ENCODE peak calls at places on chromosomes 11 and 22, in five cellular contexts. I, V, G, B and H are unnamed samples.

GRCh38 chr11:69009441-69010211 is 3.4 kb downstream of the MRGPRF start:
- DNase-seq in I (peak), G (no peak), B (no peak), V (peak), H (no peak)

GRCh38 chr11:70419307-70420007 is 21.1 kb downstream of the CTTN start:
- DNase-seq in G (no peak), B (no peak), I (no peak), V (no peak), H (no peak)

GRCh38 chr11:70517203-70517602 is 118.9 kb downstream of the CTTN start:
- DNase-seq in V (no peak), B (no peak), I (no peak), G (no peak), H (no peak)

GRCh38 chr11:4748435-4748834 is 21.3 kb downstream of the OR51F1 start:
- DNase-seq in V (no peak), B (no peak), I (no peak), G (peak), H (no peak)

GRCh38 chr11:20512869-20513268 is 86.5 kb upstream of the SLC6A5 start:
- DNase-seq in V (no peak), B (no peak), G (no peak), I (no peak), H (no peak)

GRCh38 chr11:9090488-9091043 is 833 bp downstream of the SCUBE2 start:
- DNase-seq in V (no peak), I (peak), G (no peak), B (no peak), H (peak)

GRCh38 chr11:1854949-1855885 is 2.3 kb downstream of the LSP1 start:
- DNase-seq in V (no peak), G (no peak), I (no peak), B (no peak), H (peak)

GRCh38 chr11:12174145-12175143 is 64.1 kb downstream of the MICAL2 start:
- DNase-seq in B (peak), G (peak), I (peak), V (no peak), H (peak)

GRCh38 chr11:79174045-79175008 is 266.5 kb downstream of the TENM4 start:
- DNase-seq in B (peak), I (peak), G (peak), V (no peak), H (no peak)

GRCh38 chr11:85762226-85762625 is 48.7 kb downstream of the SYTL2 start:
- DNase-seq in V (no peak), I (peak), G (peak), B (no peak), H (no peak)

GRCh38 chr22:19085233-19086043 is 36.8 kb downstream of the DGCR2 start:
- DNase-seq in G (peak), V (no peak), B (peak), I (peak), H (peak)
- TF ChIP-seq CTCF in G (peak), V (no peak), B (peak), I (peak), H (peak)

GRCh38 chr11:66068923-66069714 is 953 bp upstream of the PACS1 start:
- DNase-seq in V (no peak), B (peak), G (peak), I (peak), H (peak)
- TF ChIP-seq CTCF in V (no peak), B (peak), G (peak), I (no peak), H (peak)

DNA sequence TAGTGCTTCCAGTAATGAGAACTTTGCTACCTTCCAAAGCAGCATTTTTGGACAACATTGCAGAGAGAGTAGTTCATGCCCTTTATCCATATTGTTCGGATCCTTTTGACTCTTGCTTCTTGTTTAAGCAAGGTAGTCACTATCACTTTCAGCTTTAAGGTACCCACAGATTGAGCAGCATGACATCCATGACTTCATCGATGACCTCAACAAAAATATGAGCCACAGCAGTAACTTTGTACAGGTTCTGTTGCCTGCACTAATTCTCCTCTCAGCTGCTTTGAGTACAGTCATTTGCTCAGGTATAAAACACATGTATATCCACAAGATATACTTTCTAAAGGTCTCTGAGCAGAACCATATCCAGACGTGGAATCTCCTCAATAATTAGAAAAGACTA is 546.3 kb downstream of the SOX6 start:
- DNase-seq in I (no peak), B (no peak), V (no peak), G (no peak), H (no peak)
- TF ChIP-seq CTCF in I (no peak), B (no peak), V (no peak), G (no peak), H (no peak)

GRCh38 chr11:125938418-125938817 is 7.4 kb upstream of the VSIG10L2 start:
- DNase-seq in B (no peak), I (no peak), V (no peak), G (no peak), H (no peak)
- TF ChIP-seq CTCF in B (no peak), I (no peak), V (no peak), G (no peak), H (no peak)

GRCh38 chr11:115984228-115984627 is 480.0 kb upstream of the CADM1 start:
- DNase-seq in I (no peak), B (no peak), V (no peak), G (no peak), H (no peak)
- TF ChIP-seq CTCF in I (no peak), B (no peak), V (no peak), G (no peak), H (no peak)

DNA sequence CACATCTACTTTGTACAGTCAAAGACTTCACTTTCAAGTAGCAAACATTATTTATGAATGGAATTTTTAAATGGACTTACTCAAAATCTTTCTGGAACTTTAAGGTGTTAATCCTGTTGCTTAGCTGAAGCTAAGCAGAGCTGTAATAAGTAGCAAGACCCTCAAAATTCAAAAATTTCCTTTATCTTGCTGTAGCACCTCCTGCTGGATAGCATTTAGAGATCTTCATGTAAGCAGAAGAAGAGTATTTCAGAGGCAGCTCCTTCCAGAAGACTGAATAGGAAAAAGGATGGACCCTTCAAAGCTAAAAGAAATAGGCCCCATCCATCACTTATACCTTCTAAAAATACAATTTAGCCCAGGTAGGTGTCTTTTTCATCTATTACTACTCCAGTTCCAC is 3.4 kb downstream of the PHF21A start:
- DNase-seq in I (peak), G (peak), B (no peak), V (no peak), H (no peak)
- TF ChIP-seq CTCF in I (peak), G (peak), B (peak), V (no peak), H (peak)

GRCh38 chr22:32311551-32312071 is 46.1 kb upstream of the RFPL3 start:
- DNase-seq in B (no peak), I (no peak), G (no peak), V (no peak), H (no peak)
- TF ChIP-seq CTCF in B (no peak), I (no peak), G (no peak), V (no peak), H (no peak)

DNA sequence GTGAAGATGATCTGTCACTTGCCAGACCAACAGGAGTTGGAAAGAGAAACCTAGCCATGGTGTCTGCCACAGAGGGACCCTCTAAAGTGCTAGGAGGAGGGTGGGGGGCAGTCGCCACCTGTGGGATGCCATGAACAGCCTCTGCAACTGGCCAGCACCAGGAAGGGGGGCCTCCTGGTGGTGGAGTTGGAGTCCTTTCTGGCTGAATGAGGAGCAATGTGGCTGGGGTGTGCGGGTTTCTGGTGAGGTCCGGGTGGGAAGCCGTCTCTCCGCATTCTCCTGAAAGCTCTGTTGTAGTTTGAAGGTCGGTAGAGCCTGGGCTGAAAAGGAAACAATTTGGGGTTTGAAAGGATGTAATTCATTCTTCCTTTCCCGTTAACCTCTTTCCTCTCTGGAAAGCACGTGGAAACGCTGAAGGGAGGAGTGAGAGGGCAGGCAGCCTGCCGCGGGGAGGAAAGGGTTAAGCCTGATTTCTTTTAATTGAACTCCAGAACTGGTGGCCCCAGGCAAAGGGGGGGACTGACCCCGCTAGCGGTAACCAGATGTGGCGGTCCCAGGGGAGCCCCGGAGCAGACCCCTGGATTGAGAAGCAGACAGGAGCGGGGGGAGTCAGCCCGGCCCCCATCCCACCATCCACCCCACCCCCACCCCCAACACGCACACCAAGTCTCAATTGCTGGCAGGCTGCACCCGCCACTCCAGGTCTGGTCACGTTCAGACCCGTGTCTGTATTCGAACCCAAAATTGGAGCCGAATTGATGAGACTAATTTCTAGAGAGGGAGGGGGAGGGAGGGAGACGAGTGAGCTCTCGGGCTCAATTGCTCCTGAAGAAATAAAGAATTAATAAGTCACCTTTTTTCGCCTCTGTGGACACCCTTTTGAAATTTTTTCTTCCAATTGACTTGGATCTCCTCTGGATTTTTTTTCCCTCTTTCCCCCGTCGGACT is 1.8 kb upstream of the FLI1 start:
- DNase-seq in B (no peak), I (no peak), G (no peak), V (no peak), H (peak)
- TF ChIP-seq CTCF in B (peak), I (peak), G (peak), V (peak), H (no peak)